ENCODE peak calls at places on chromosomes 13 and 19, in five cellular contexts. One of them, this sample, is unnamed.
A peak's percentile ranks its signal among the peaks of the same experiment; 100 is the strongest.

GRCh38 chr13:110185696-110186095 is 121.3 kb downstream of the COL4A1 start:
- DNase-seq in GM23248: peak; percentile 9
- DNase-seq in choroid plexus epithelial cell: peak; percentile 39
- DNase-seq in NAMALWA: no peak
- DNase-seq in dorsolateral prefrontal cortex: no peak
- DNase-seq in this sample: peak; percentile 17

GRCh38 chr13:111283991-111284390 is 36.5 kb upstream of the TEX29 start:
- DNase-seq in GM23248: no peak
- DNase-seq in dorsolateral prefrontal cortex: no peak
- DNase-seq in NAMALWA: no peak
- DNase-seq in choroid plexus epithelial cell: no peak
- DNase-seq in this sample: no peak

GRCh38 chr19:45798995-45799517 is 6.4 kb upstream of the DMWD start:
- DNase-seq in choroid plexus epithelial cell: peak; percentile 73
- DNase-seq in dorsolateral prefrontal cortex: peak; percentile 52
- DNase-seq in GM23248: peak; percentile 91
- DNase-seq in NAMALWA: peak; percentile 91
- DNase-seq in this sample: peak; percentile 83

GRCh38 chr13:27383104-27383921 is 41.1 kb upstream of the GTF3A start:
- DNase-seq in NAMALWA: no peak
- DNase-seq in choroid plexus epithelial cell: no peak
- DNase-seq in GM23248: no peak
- DNase-seq in dorsolateral prefrontal cortex: no peak
- DNase-seq in this sample: no peak

GRCh38 chr19:14361824-14362223 is 19.4 kb upstream of the ADGRE5 start:
- DNase-seq in choroid plexus epithelial cell: no peak
- DNase-seq in GM23248: no peak
- DNase-seq in dorsolateral prefrontal cortex: no peak
- DNase-seq in NAMALWA: peak; percentile 68
- DNase-seq in this sample: no peak

GRCh38 chr13:93963266-93964131 is 516.0 kb downstream of the DCT start:
- DNase-seq in GM23248: peak; percentile 59
- DNase-seq in choroid plexus epithelial cell: peak; percentile 78
- DNase-seq in NAMALWA: no peak
- DNase-seq in dorsolateral prefrontal cortex: no peak
- DNase-seq in this sample: peak; percentile 61

GRCh38 chr13:113898391-113898790 is 34.5 kb upstream of the GAS6 start:
- DNase-seq in NAMALWA: no peak
- DNase-seq in choroid plexus epithelial cell: no peak
- DNase-seq in dorsolateral prefrontal cortex: peak; percentile 5
- DNase-seq in GM23248: no peak
- DNase-seq in this sample: no peak

GRCh38 chr19:47176627-47177090 is 46.0 kb downstream of the SAE1 start:
- DNase-seq in GM23248: peak; percentile 94
- DNase-seq in choroid plexus epithelial cell: peak; percentile 98
- DNase-seq in dorsolateral prefrontal cortex: no peak
- DNase-seq in NAMALWA: no peak
- DNase-seq in this sample: peak; percentile 98

GRCh38 chr13:31610270-31610998 is 128.9 kb upstream of the RXFP2 start:
- DNase-seq in dorsolateral prefrontal cortex: no peak
- DNase-seq in GM23248: no peak
- DNase-seq in NAMALWA: no peak
- DNase-seq in choroid plexus epithelial cell: no peak
- DNase-seq in this sample: no peak

GRCh38 chr19:39870171-39870971 is 24.2 kb upstream of the FBL start:
- DNase-seq in GM23248: no peak
- DNase-seq in dorsolateral prefrontal cortex: no peak
- DNase-seq in NAMALWA: no peak
- DNase-seq in choroid plexus epithelial cell: no peak
- DNase-seq in this sample: no peak

This sample was measured in IMR-90.